ENCODE peak calls at places on chromosome 5, in four cellular contexts. N, E, G and L are unnamed samples.

GRCh38 chr5:96823900-96824351 is 16.2 kb upstream of the ERAP1 start:
- DNase-seq in N (peak), E (no peak), G (no peak), L (no peak)

GRCh38 chr5:155275214-155275613 is 261.7 kb downstream of the KIF4B start:
- DNase-seq in N (no peak), E (no peak), G (no peak), L (no peak)

GRCh38 chr5:150544606-150545219 is 36.8 kb downstream of the NDST1 start:
- DNase-seq in N (peak), E (peak), G (peak), L (peak)

GRCh38 chr5:122404653-122405362 is 92.8 kb downstream of the SNCAIP start:
- DNase-seq in N (no peak), E (no peak), G (no peak), L (no peak)

GRCh38 chr5:160188151-160188967 is 40.9 kb upstream of the FABP6 start:
- DNase-seq in N (peak), E (no peak), G (no peak), L (no peak)

GRCh38 chr5:98414938-98415337 is 358.5 kb upstream of the RGMB start:
- DNase-seq in N (peak), E (no peak), G (no peak), L (no peak)

GRCh38 chr5:15669826-15670225 is 169.8 kb downstream of the FBXL7 start:
- DNase-seq in N (no peak), E (no peak), G (no peak), L (no peak)

GRCh38 chr5:102018690-102019089 is 277.4 kb downstream of the SLCO4C1 start:
- DNase-seq in N (no peak), E (no peak), G (no peak), L (no peak)

GRCh38 chr5:133145436-133146143 is 93.8 kb downstream of the HSPA4 start:
- DNase-seq in N (no peak), E (no peak), G (no peak), L (no peak)

GRCh38 chr5:32538031-32538547 is 47.3 kb upstream of the SUB1 start:
- DNase-seq in N (no peak), E (no peak), G (peak), L (peak)

GRCh38 chr5:161686881-161687280 is 1.4 kb downstream of the GABRA6 start:
- DNase-seq in N (no peak), E (no peak), G (no peak), L (no peak)

GRCh38 chr5:126811515-126812198 is 34.7 kb downstream of the LMNB1 start:
- DNase-seq in N (peak), E (no peak), G (peak), L (no peak)

GRCh38 chr5:96340357-96340756 is 92.7 kb downstream of the PCSK1 start:
- DNase-seq in N (no peak), E (no peak), G (no peak), L (no peak)

GRCh38 chr5:10301266-10301665 is 6.4 kb downstream of the CMBL start:
- DNase-seq in N (no peak), E (no peak), G (no peak), L (no peak)

GRCh38 chr5:152593388-152593787 is 188.3 kb upstream of the NMUR2 start:
- DNase-seq in N (no peak), E (no peak), G (peak), L (no peak)

GRCh38 chr5:173323799-173324114 is 4.5 kb downstream of the STC2 start:
- DNase-seq in N (no peak), E (no peak), G (no peak), L (no peak)